ENCODE peak calls at places on chromosomes 2 and 18, in eight cellular contexts. One of them, this sample, is unnamed.

GRCh38 chr2:70360661-70361316 is 58.9 kb upstream of the FAM136A start:
- DNase-seq in K562: peak
- DNase-seq in activated CD4-positive, CD25-positive, alpha-beta regulatory T cell treated with anti-CD3 and anti-CD28 coated beads, Interleukin-2, amount 50 U/mL, for 72 hours: no peak
- DNase-seq in transverse colon: peak
- DNase-seq in M059J: no peak
- DNase-seq in GOT3: no peak
- DNase-seq in HuH-7.5: no peak
- DNase-seq in GM23338: no peak
- DNase-seq in this sample: no peak

GRCh38 chr18:51727780-51728179 is 530.3 kb upstream of the MEX3C start:
- DNase-seq in activated CD4-positive, CD25-positive, alpha-beta regulatory T cell treated with anti-CD3 and anti-CD28 coated beads, Interleukin-2, amount 50 U/mL, for 72 hours: no peak
- DNase-seq in M059J: no peak
- DNase-seq in GOT3: no peak
- DNase-seq in HuH-7.5: no peak
- DNase-seq in K562: no peak
- DNase-seq in GM23338: no peak
- DNase-seq in transverse colon: no peak
- DNase-seq in this sample: no peak

GRCh38 chr2:132595186-132595585 is 74.8 kb downstream of the LYPD1 start:
- DNase-seq in GOT3: no peak
- DNase-seq in K562: no peak
- DNase-seq in activated CD4-positive, CD25-positive, alpha-beta regulatory T cell treated with anti-CD3 and anti-CD28 coated beads, Interleukin-2, amount 50 U/mL, for 72 hours: no peak
- DNase-seq in transverse colon: no peak
- DNase-seq in HuH-7.5: no peak
- DNase-seq in M059J: no peak
- DNase-seq in GM23338: no peak
- DNase-seq in this sample: no peak

GRCh38 chr2:54239427-54239826 is 16.6 kb downstream of the TSPYL6 start:
- DNase-seq in GOT3: no peak
- DNase-seq in HuH-7.5: no peak
- DNase-seq in M059J: peak
- DNase-seq in transverse colon: no peak
- DNase-seq in activated CD4-positive, CD25-positive, alpha-beta regulatory T cell treated with anti-CD3 and anti-CD28 coated beads, Interleukin-2, amount 50 U/mL, for 72 hours: no peak
- DNase-seq in K562: no peak
- DNase-seq in GM23338: no peak
- DNase-seq in this sample: no peak

GRCh38 chr2:67341336-67341735 is 55.8 kb upstream of the ETAA1 start:
- DNase-seq in M059J: no peak
- DNase-seq in GM23338: no peak
- DNase-seq in transverse colon: no peak
- DNase-seq in activated CD4-positive, CD25-positive, alpha-beta regulatory T cell treated with anti-CD3 and anti-CD28 coated beads, Interleukin-2, amount 50 U/mL, for 72 hours: no peak
- DNase-seq in GOT3: no peak
- DNase-seq in K562: no peak
- DNase-seq in HuH-7.5: no peak
- DNase-seq in this sample: no peak

GRCh38 chr2:63888490-63889402 is 47.0 kb downstream of the UGP2 start:
- DNase-seq in GM23338: peak
- DNase-seq in transverse colon: peak
- DNase-seq in GOT3: no peak
- DNase-seq in HuH-7.5: peak
- DNase-seq in activated CD4-positive, CD25-positive, alpha-beta regulatory T cell treated with anti-CD3 and anti-CD28 coated beads, Interleukin-2, amount 50 U/mL, for 72 hours: no peak
- DNase-seq in K562: peak
- DNase-seq in M059J: peak
- DNase-seq in this sample: no peak

GRCh38 chr2:8932702-8933101 is 70.8 kb downstream of the MBOAT2 start:
- DNase-seq in transverse colon: no peak
- DNase-seq in activated CD4-positive, CD25-positive, alpha-beta regulatory T cell treated with anti-CD3 and anti-CD28 coated beads, Interleukin-2, amount 50 U/mL, for 72 hours: no peak
- DNase-seq in GM23338: no peak
- DNase-seq in K562: no peak
- DNase-seq in M059J: no peak
- DNase-seq in HuH-7.5: no peak
- DNase-seq in GOT3: no peak
- DNase-seq in this sample: no peak

GRCh38 chr2:43057026-43057741 is 169.2 kb downstream of the ZFP36L2 start:
- DNase-seq in GOT3: no peak
- DNase-seq in K562: no peak
- DNase-seq in activated CD4-positive, CD25-positive, alpha-beta regulatory T cell treated with anti-CD3 and anti-CD28 coated beads, Interleukin-2, amount 50 U/mL, for 72 hours: no peak
- DNase-seq in HuH-7.5: no peak
- DNase-seq in GM23338: no peak
- DNase-seq in transverse colon: no peak
- DNase-seq in M059J: peak
- DNase-seq in this sample: no peak

GRCh38 chr18:76126327-76126726 is 368.7 kb downstream of the ZNF516 start:
- DNase-seq in K562: no peak
- DNase-seq in HuH-7.5: no peak
- DNase-seq in transverse colon: no peak
- DNase-seq in activated CD4-positive, CD25-positive, alpha-beta regulatory T cell treated with anti-CD3 and anti-CD28 coated beads, Interleukin-2, amount 50 U/mL, for 72 hours: no peak
- DNase-seq in GOT3: no peak
- DNase-seq in GM23338: peak
- DNase-seq in M059J: no peak
- DNase-seq in this sample: peak

GRCh38 chr18:74066018-74066417 is 81.6 kb downstream of the FBXO15 start:
- DNase-seq in transverse colon: no peak
- DNase-seq in GM23338: no peak
- DNase-seq in K562: no peak
- DNase-seq in M059J: no peak
- DNase-seq in activated CD4-positive, CD25-positive, alpha-beta regulatory T cell treated with anti-CD3 and anti-CD28 coated beads, Interleukin-2, amount 50 U/mL, for 72 hours: no peak
- DNase-seq in HuH-7.5: no peak
- DNase-seq in GOT3: no peak
- DNase-seq in this sample: no peak

GRCh38 chr18:21179590-21180220 is 62.3 kb upstream of the GREB1L start:
- DNase-seq in HuH-7.5: peak
- DNase-seq in GOT3: no peak
- DNase-seq in GM23338: peak
- DNase-seq in transverse colon: peak
- DNase-seq in M059J: peak
- DNase-seq in K562: peak
- DNase-seq in activated CD4-positive, CD25-positive, alpha-beta regulatory T cell treated with anti-CD3 and anti-CD28 coated beads, Interleukin-2, amount 50 U/mL, for 72 hours: peak
- DNase-seq in this sample: peak

GRCh38 chr2:71783215-71783614 is 329.9 kb downstream of the DYSF start:
- DNase-seq in M059J: no peak
- DNase-seq in K562: no peak
- DNase-seq in GM23338: no peak
- DNase-seq in HuH-7.5: no peak
- DNase-seq in transverse colon: no peak
- DNase-seq in activated CD4-positive, CD25-positive, alpha-beta regulatory T cell treated with anti-CD3 and anti-CD28 coated beads, Interleukin-2, amount 50 U/mL, for 72 hours: no peak
- DNase-seq in GOT3: no peak
- DNase-seq in this sample: no peak

GRCh38 chr2:160695402-160696060 is 201.9 kb upstream of the RBMS1 start:
- DNase-seq in transverse colon: no peak
- DNase-seq in GOT3: no peak
- DNase-seq in GM23338: no peak
- DNase-seq in M059J: peak
- DNase-seq in activated CD4-positive, CD25-positive, alpha-beta regulatory T cell treated with anti-CD3 and anti-CD28 coated beads, Interleukin-2, amount 50 U/mL, for 72 hours: no peak
- DNase-seq in HuH-7.5: no peak
- DNase-seq in K562: no peak
- DNase-seq in this sample: no peak

GRCh38 chr2:63027220-63027619 is 23.4 kb upstream of the OTX1 start:
- DNase-seq in HuH-7.5: no peak
- DNase-seq in activated CD4-positive, CD25-positive, alpha-beta regulatory T cell treated with anti-CD3 and anti-CD28 coated beads, Interleukin-2, amount 50 U/mL, for 72 hours: no peak
- DNase-seq in M059J: no peak
- DNase-seq in K562: no peak
- DNase-seq in transverse colon: no peak
- DNase-seq in GOT3: no peak
- DNase-seq in GM23338: no peak
- DNase-seq in this sample: no peak

GRCh38 chr2:28678944-28679343 is 72.7 kb upstream of the PPP1CB start:
- DNase-seq in HuH-7.5: no peak
- DNase-seq in GOT3: no peak
- DNase-seq in activated CD4-positive, CD25-positive, alpha-beta regulatory T cell treated with anti-CD3 and anti-CD28 coated beads, Interleukin-2, amount 50 U/mL, for 72 hours: no peak
- DNase-seq in K562: no peak
- DNase-seq in M059J: no peak
- DNase-seq in transverse colon: no peak
- DNase-seq in GM23338: no peak
- DNase-seq in this sample: no peak

GRCh38 chr2:24411488-24412146 is 51.3 kb upstream of the ITSN2 start:
- DNase-seq in GM23338: peak
- DNase-seq in GOT3: no peak
- DNase-seq in M059J: no peak
- DNase-seq in HuH-7.5: no peak
- DNase-seq in K562: no peak
- DNase-seq in transverse colon: no peak
- DNase-seq in activated CD4-positive, CD25-positive, alpha-beta regulatory T cell treated with anti-CD3 and anti-CD28 coated beads, Interleukin-2, amount 50 U/mL, for 72 hours: no peak
- DNase-seq in this sample: no peak

GRCh38 chr2:133326651-133327397 is 241.4 kb downstream of the NCKAP5 start:
- DNase-seq in HuH-7.5: no peak
- DNase-seq in GM23338: peak
- DNase-seq in K562: no peak
- DNase-seq in M059J: peak
- DNase-seq in GOT3: no peak
- DNase-seq in activated CD4-positive, CD25-positive, alpha-beta regulatory T cell treated with anti-CD3 and anti-CD28 coated beads, Interleukin-2, amount 50 U/mL, for 72 hours: no peak
- DNase-seq in transverse colon: no peak
- DNase-seq in this sample: no peak

GRCh38 chr2:240225116-240225515 is 84.7 kb upstream of the OTOS start:
- DNase-seq in HuH-7.5: no peak
- DNase-seq in GM23338: no peak
- DNase-seq in K562: no peak
- DNase-seq in M059J: no peak
- DNase-seq in activated CD4-positive, CD25-positive, alpha-beta regulatory T cell treated with anti-CD3 and anti-CD28 coated beads, Interleukin-2, amount 50 U/mL, for 72 hours: peak
- DNase-seq in transverse colon: no peak
- DNase-seq in GOT3: no peak
- DNase-seq in this sample: no peak

GRCh38 chr2:30277582-30277981 is 46.2 kb downstream of the LBH start:
- DNase-seq in GM23338: no peak
- DNase-seq in K562: no peak
- DNase-seq in HuH-7.5: no peak
- DNase-seq in activated CD4-positive, CD25-positive, alpha-beta regulatory T cell treated with anti-CD3 and anti-CD28 coated beads, Interleukin-2, amount 50 U/mL, for 72 hours: no peak
- DNase-seq in GOT3: no peak
- DNase-seq in transverse colon: no peak
- DNase-seq in M059J: no peak
- DNase-seq in this sample: no peak

GRCh38 chr2:174792309-174793025 is 28.2 kb upstream of the CHRNA1 start:
- DNase-seq in GOT3: no peak
- DNase-seq in transverse colon: no peak
- DNase-seq in activated CD4-positive, CD25-positive, alpha-beta regulatory T cell treated with anti-CD3 and anti-CD28 coated beads, Interleukin-2, amount 50 U/mL, for 72 hours: no peak
- DNase-seq in GM23338: no peak
- DNase-seq in HuH-7.5: no peak
- DNase-seq in M059J: no peak
- DNase-seq in K562: no peak
- DNase-seq in this sample: no peak

GRCh38 chr2:2229898-2230817 is 100.9 kb downstream of the MYT1L start:
- DNase-seq in HuH-7.5: no peak
- DNase-seq in transverse colon: no peak
- DNase-seq in GM23338: no peak
- DNase-seq in activated CD4-positive, CD25-positive, alpha-beta regulatory T cell treated with anti-CD3 and anti-CD28 coated beads, Interleukin-2, amount 50 U/mL, for 72 hours: no peak
- DNase-seq in K562: no peak
- DNase-seq in GOT3: no peak
- DNase-seq in M059J: peak
- DNase-seq in this sample: peak

This sample was measured in H7.